ENCODE peak calls at places on chromosome 5, in six cellular contexts. One of them, this sample, is unnamed.

GRCh38 chr5:139141410-139141809 is 56.8 kb downstream of the SIL1 start:
- DNase-seq in effector memory CD4-positive, alpha-beta T cell: no peak
- DNase-seq in activated CD4-positive, alpha-beta T cell treated with anti-CD3 and anti-CD28 coated beads, Interleukin-2, amount 50 U/mL, for 48 hours: no peak
- DNase-seq in osteocyte: no peak
- DNase-seq in activated effector memory CD4-positive, alpha-beta T cell treated with Interleukin-2 at 50 U/mL for 16 hours: no peak
- DNase-seq in ovary: peak
- DNase-seq in this sample: no peak

GRCh38 chr5:35120745-35121144 is 73.0 kb upstream of the AGXT2 start:
- DNase-seq in activated CD4-positive, alpha-beta T cell treated with anti-CD3 and anti-CD28 coated beads, Interleukin-2, amount 50 U/mL, for 48 hours: no peak
- DNase-seq in activated effector memory CD4-positive, alpha-beta T cell treated with Interleukin-2 at 50 U/mL for 16 hours: no peak
- DNase-seq in osteocyte: no peak
- DNase-seq in effector memory CD4-positive, alpha-beta T cell: no peak
- DNase-seq in ovary: no peak
- DNase-seq in this sample: no peak

GRCh38 chr5:40046792-40047191 is 622.0 kb upstream of the DAB2 start:
- DNase-seq in osteocyte: no peak
- DNase-seq in effector memory CD4-positive, alpha-beta T cell: no peak
- DNase-seq in activated CD4-positive, alpha-beta T cell treated with anti-CD3 and anti-CD28 coated beads, Interleukin-2, amount 50 U/mL, for 48 hours: no peak
- DNase-seq in activated effector memory CD4-positive, alpha-beta T cell treated with Interleukin-2 at 50 U/mL for 16 hours: no peak
- DNase-seq in ovary: no peak
- DNase-seq in this sample: no peak

GRCh38 chr5:119752921-119753886 is 123.8 kb downstream of the FAM170A start:
- DNase-seq in activated CD4-positive, alpha-beta T cell treated with anti-CD3 and anti-CD28 coated beads, Interleukin-2, amount 50 U/mL, for 48 hours: no peak
- DNase-seq in ovary: no peak
- DNase-seq in osteocyte: no peak
- DNase-seq in effector memory CD4-positive, alpha-beta T cell: no peak
- DNase-seq in activated effector memory CD4-positive, alpha-beta T cell treated with Interleukin-2 at 50 U/mL for 16 hours: no peak
- DNase-seq in this sample: no peak

GRCh38 chr5:175797521-175798038 is 73.8 kb upstream of the CPLX2 start:
- DNase-seq in osteocyte: no peak
- DNase-seq in activated CD4-positive, alpha-beta T cell treated with anti-CD3 and anti-CD28 coated beads, Interleukin-2, amount 50 U/mL, for 48 hours: no peak
- DNase-seq in ovary: no peak
- DNase-seq in activated effector memory CD4-positive, alpha-beta T cell treated with Interleukin-2 at 50 U/mL for 16 hours: no peak
- DNase-seq in effector memory CD4-positive, alpha-beta T cell: no peak
- DNase-seq in this sample: no peak

GRCh38 chr5:79023947-79024346 is 38.8 kb upstream of the ARSB start:
- DNase-seq in ovary: no peak
- DNase-seq in effector memory CD4-positive, alpha-beta T cell: no peak
- DNase-seq in activated effector memory CD4-positive, alpha-beta T cell treated with Interleukin-2 at 50 U/mL for 16 hours: no peak
- DNase-seq in osteocyte: no peak
- DNase-seq in activated CD4-positive, alpha-beta T cell treated with anti-CD3 and anti-CD28 coated beads, Interleukin-2, amount 50 U/mL, for 48 hours: no peak
- DNase-seq in this sample: no peak

GRCh38 chr5:58330781-58331180 is 129.1 kb downstream of the PLK2 start:
- DNase-seq in activated CD4-positive, alpha-beta T cell treated with anti-CD3 and anti-CD28 coated beads, Interleukin-2, amount 50 U/mL, for 48 hours: no peak
- DNase-seq in osteocyte: no peak
- DNase-seq in activated effector memory CD4-positive, alpha-beta T cell treated with Interleukin-2 at 50 U/mL for 16 hours: no peak
- DNase-seq in ovary: no peak
- DNase-seq in effector memory CD4-positive, alpha-beta T cell: no peak
- DNase-seq in this sample: no peak

GRCh38 chr5:177093082-177093712 is 6.5 kb downstream of the FGFR4 start:
- DNase-seq in activated CD4-positive, alpha-beta T cell treated with anti-CD3 and anti-CD28 coated beads, Interleukin-2, amount 50 U/mL, for 48 hours: no peak
- DNase-seq in osteocyte: no peak
- DNase-seq in activated effector memory CD4-positive, alpha-beta T cell treated with Interleukin-2 at 50 U/mL for 16 hours: no peak
- DNase-seq in effector memory CD4-positive, alpha-beta T cell: no peak
- DNase-seq in ovary: no peak
- DNase-seq in this sample: no peak

GRCh38 chr5:17340816-17341215 is 123.4 kb downstream of the BASP1 start:
- DNase-seq in ovary: no peak
- DNase-seq in osteocyte: no peak
- DNase-seq in activated CD4-positive, alpha-beta T cell treated with anti-CD3 and anti-CD28 coated beads, Interleukin-2, amount 50 U/mL, for 48 hours: no peak
- DNase-seq in effector memory CD4-positive, alpha-beta T cell: no peak
- DNase-seq in activated effector memory CD4-positive, alpha-beta T cell treated with Interleukin-2 at 50 U/mL for 16 hours: no peak
- DNase-seq in this sample: no peak

GRCh38 chr5:116858705-116859333 is 284.2 kb upstream of the SEMA6A start:
- DNase-seq in activated effector memory CD4-positive, alpha-beta T cell treated with Interleukin-2 at 50 U/mL for 16 hours: no peak
- DNase-seq in activated CD4-positive, alpha-beta T cell treated with anti-CD3 and anti-CD28 coated beads, Interleukin-2, amount 50 U/mL, for 48 hours: no peak
- DNase-seq in ovary: no peak
- DNase-seq in osteocyte: no peak
- DNase-seq in effector memory CD4-positive, alpha-beta T cell: no peak
- DNase-seq in this sample: no peak

GRCh38 chr5:97192580-97193421 is 9.8 kb upstream of the RIOK2 start:
- DNase-seq in activated effector memory CD4-positive, alpha-beta T cell treated with Interleukin-2 at 50 U/mL for 16 hours: no peak
- DNase-seq in ovary: no peak
- DNase-seq in osteocyte: peak
- DNase-seq in activated CD4-positive, alpha-beta T cell treated with anti-CD3 and anti-CD28 coated beads, Interleukin-2, amount 50 U/mL, for 48 hours: no peak
- DNase-seq in effector memory CD4-positive, alpha-beta T cell: no peak
- DNase-seq in this sample: no peak

GRCh38 chr5:91059409-91059808 is 323.7 kb downstream of the ARRDC3 start:
- DNase-seq in activated effector memory CD4-positive, alpha-beta T cell treated with Interleukin-2 at 50 U/mL for 16 hours: no peak
- DNase-seq in activated CD4-positive, alpha-beta T cell treated with anti-CD3 and anti-CD28 coated beads, Interleukin-2, amount 50 U/mL, for 48 hours: no peak
- DNase-seq in ovary: no peak
- DNase-seq in osteocyte: no peak
- DNase-seq in effector memory CD4-positive, alpha-beta T cell: no peak
- DNase-seq in this sample: no peak

GRCh38 chr5:92017786-92018185 is 634.7 kb upstream of the ARRDC3 start:
- DNase-seq in activated effector memory CD4-positive, alpha-beta T cell treated with Interleukin-2 at 50 U/mL for 16 hours: no peak
- DNase-seq in effector memory CD4-positive, alpha-beta T cell: no peak
- DNase-seq in osteocyte: no peak
- DNase-seq in ovary: no peak
- DNase-seq in activated CD4-positive, alpha-beta T cell treated with anti-CD3 and anti-CD28 coated beads, Interleukin-2, amount 50 U/mL, for 48 hours: no peak
- DNase-seq in this sample: no peak

GRCh38 chr5:14685757-14686156 is 21.2 kb downstream of the OTULIN start:
- DNase-seq in activated CD4-positive, alpha-beta T cell treated with anti-CD3 and anti-CD28 coated beads, Interleukin-2, amount 50 U/mL, for 48 hours: peak
- DNase-seq in osteocyte: no peak
- DNase-seq in effector memory CD4-positive, alpha-beta T cell: no peak
- DNase-seq in activated effector memory CD4-positive, alpha-beta T cell treated with Interleukin-2 at 50 U/mL for 16 hours: no peak
- DNase-seq in ovary: no peak
- DNase-seq in this sample: no peak

GRCh38 chr5:130243641-130244040 is 339.4 kb downstream of the CHSY3 start:
- DNase-seq in ovary: no peak
- DNase-seq in activated effector memory CD4-positive, alpha-beta T cell treated with Interleukin-2 at 50 U/mL for 16 hours: no peak
- DNase-seq in activated CD4-positive, alpha-beta T cell treated with anti-CD3 and anti-CD28 coated beads, Interleukin-2, amount 50 U/mL, for 48 hours: no peak
- DNase-seq in osteocyte: no peak
- DNase-seq in effector memory CD4-positive, alpha-beta T cell: no peak
- DNase-seq in this sample: no peak

GRCh38 chr5:54091416-54092130 is 218.8 kb downstream of the ARL15 start:
- DNase-seq in activated CD4-positive, alpha-beta T cell treated with anti-CD3 and anti-CD28 coated beads, Interleukin-2, amount 50 U/mL, for 48 hours: no peak
- DNase-seq in activated effector memory CD4-positive, alpha-beta T cell treated with Interleukin-2 at 50 U/mL for 16 hours: no peak
- DNase-seq in ovary: no peak
- DNase-seq in osteocyte: no peak
- DNase-seq in effector memory CD4-positive, alpha-beta T cell: no peak
- DNase-seq in this sample: no peak

GRCh38 chr5:53246042-53246836 is 136.7 kb upstream of the MOCS2 start:
- DNase-seq in osteocyte: no peak
- DNase-seq in effector memory CD4-positive, alpha-beta T cell: no peak
- DNase-seq in activated CD4-positive, alpha-beta T cell treated with anti-CD3 and anti-CD28 coated beads, Interleukin-2, amount 50 U/mL, for 48 hours: no peak
- DNase-seq in ovary: no peak
- DNase-seq in activated effector memory CD4-positive, alpha-beta T cell treated with Interleukin-2 at 50 U/mL for 16 hours: no peak
- DNase-seq in this sample: no peak

GRCh38 chr5:40277161-40277906 is 402.4 kb upstream of the PTGER4 start:
- DNase-seq in ovary: no peak
- DNase-seq in activated CD4-positive, alpha-beta T cell treated with anti-CD3 and anti-CD28 coated beads, Interleukin-2, amount 50 U/mL, for 48 hours: peak
- DNase-seq in osteocyte: no peak
- DNase-seq in effector memory CD4-positive, alpha-beta T cell: no peak
- DNase-seq in activated effector memory CD4-positive, alpha-beta T cell treated with Interleukin-2 at 50 U/mL for 16 hours: no peak
- DNase-seq in this sample: no peak

GRCh38 chr5:53368516-53368915 is 111.9 kb upstream of the FST start:
- DNase-seq in ovary: no peak
- DNase-seq in osteocyte: no peak
- DNase-seq in effector memory CD4-positive, alpha-beta T cell: no peak
- DNase-seq in activated effector memory CD4-positive, alpha-beta T cell treated with Interleukin-2 at 50 U/mL for 16 hours: no peak
- DNase-seq in activated CD4-positive, alpha-beta T cell treated with anti-CD3 and anti-CD28 coated beads, Interleukin-2, amount 50 U/mL, for 48 hours: no peak
- DNase-seq in this sample: no peak

GRCh38 chr5:167626341-167627118 is 664.9 kb upstream of the WWC1 start:
- DNase-seq in osteocyte: no peak
- DNase-seq in effector memory CD4-positive, alpha-beta T cell: no peak
- DNase-seq in activated effector memory CD4-positive, alpha-beta T cell treated with Interleukin-2 at 50 U/mL for 16 hours: no peak
- DNase-seq in activated CD4-positive, alpha-beta T cell treated with anti-CD3 and anti-CD28 coated beads, Interleukin-2, amount 50 U/mL, for 48 hours: no peak
- DNase-seq in ovary: no peak
- DNase-seq in this sample: no peak

GRCh38 chr5:90968319-90968718 is 409.7 kb downstream of the ADGRV1 start:
- DNase-seq in activated effector memory CD4-positive, alpha-beta T cell treated with Interleukin-2 at 50 U/mL for 16 hours: no peak
- DNase-seq in ovary: no peak
- DNase-seq in effector memory CD4-positive, alpha-beta T cell: no peak
- DNase-seq in activated CD4-positive, alpha-beta T cell treated with anti-CD3 and anti-CD28 coated beads, Interleukin-2, amount 50 U/mL, for 48 hours: no peak
- DNase-seq in osteocyte: no peak
- DNase-seq in this sample: no peak

This sample was measured in mucosa of descending colon.